ENCODE peak calls at places on chromosomes 12 and 14, in five cellular contexts. S is heart left ventricle, C is Panc1, N is ovary, B is suprapubic skin. K is an unnamed sample.

GRCh38 chr12:42024495-42024830 is 120.2 kb downstream of the GXYLT1 start:
- DNase-seq in S (no peak), C (no peak), N (no peak), B (no peak), K (no peak)

GRCh38 chr14:35403397-35404245 is 928 bp downstream of the NFKBIA start:
- DNase-seq in S (peak; percentile 98), C (no peak), N (peak; percentile 99), B (peak; percentile 97), K (peak; percentile 98)

GRCh38 chr14:92637228-92637627 is 111.2 kb downstream of the LGMN start:
- DNase-seq in S (no peak), C (no peak), N (no peak), B (no peak), K (no peak)

GRCh38 chr14:95835331-95835730 is 41.3 kb upstream of the TUNAR start:
- DNase-seq in S (no peak), C (no peak), N (no peak), B (no peak), K (no peak)

GRCh38 chr12:34396006-34396860 is 373.9 kb downstream of the ALG10 start:
- DNase-seq in S (no peak), C (no peak), N (peak; percentile 3), B (peak; percentile 64), K (peak; percentile 2)

GRCh38 chr12:101044512-101045074 is 165.4 kb downstream of the SLC5A8 start:
- DNase-seq in S (no peak), C (no peak), N (no peak), B (no peak), K (no peak)

GRCh38 chr12:4366090-4366489 is 13.4 kb downstream of the FGF23 start:
- DNase-seq in S (no peak), C (no peak), N (no peak), B (no peak), K (no peak)

GRCh38 chr14:92624764-92625163 is 111.2 kb downstream of the RIN3 start:
- DNase-seq in S (no peak), C (no peak), N (no peak), B (no peak), K (no peak)

GRCh38 chr12:16112626-16113560 is 164.6 kb downstream of the SLC15A5 start:
- DNase-seq in S (no peak), C (no peak), N (no peak), B (no peak), K (no peak)

GRCh38 chr12:3291939-3292338 is 199.1 kb upstream of the PRMT8 start:
- DNase-seq in S (no peak), C (no peak), N (no peak), B (no peak), K (no peak)

DNA sequence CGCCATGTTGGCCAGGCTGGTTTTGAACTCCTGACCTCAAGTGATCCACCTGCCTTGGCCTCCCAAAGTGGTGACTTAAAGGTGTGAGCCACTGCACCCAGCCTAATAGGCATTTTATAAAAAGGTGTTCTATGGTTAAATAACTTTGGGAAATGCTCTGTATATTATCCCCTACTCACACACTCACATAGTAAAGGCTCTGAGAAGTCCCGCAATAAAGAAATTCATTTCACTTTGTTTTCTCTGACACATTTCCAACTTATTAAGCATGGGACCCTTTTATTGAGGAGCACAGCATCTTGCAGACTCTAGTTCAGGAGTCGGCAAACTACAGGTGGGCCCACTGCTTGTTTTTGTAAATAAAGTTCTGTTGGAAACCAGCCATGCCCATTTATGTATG is 63.9 kb downstream of the RNFT2 start:
- DNase-seq in S (no peak), C (no peak), N (no peak), B (no peak), K (no peak)
- H3K4me3 ChIP-seq in S (no peak overlapping the region), C (no peak overlapping the region), N (no peak overlapping the region), B (no peak overlapping the region), K (no peak overlapping the region)

GRCh38 chr14:21539154-21539940 is 13.2 kb upstream of the SALL2 start:
- DNase-seq in S (no peak), C (no peak), N (no peak), B (no peak), K (no peak)
- H3K4me1 ChIP-seq in S (peaks cover 11% of the 10 kb centered on the region), C (peaks cover 3% of the 10 kb centered on the region), N (peaks cover 2% of the 10 kb centered on the region), B (peaks cover 11% of the 10 kb centered on the region), K (no peaks in the 10 kb centered on the region)

DNA sequence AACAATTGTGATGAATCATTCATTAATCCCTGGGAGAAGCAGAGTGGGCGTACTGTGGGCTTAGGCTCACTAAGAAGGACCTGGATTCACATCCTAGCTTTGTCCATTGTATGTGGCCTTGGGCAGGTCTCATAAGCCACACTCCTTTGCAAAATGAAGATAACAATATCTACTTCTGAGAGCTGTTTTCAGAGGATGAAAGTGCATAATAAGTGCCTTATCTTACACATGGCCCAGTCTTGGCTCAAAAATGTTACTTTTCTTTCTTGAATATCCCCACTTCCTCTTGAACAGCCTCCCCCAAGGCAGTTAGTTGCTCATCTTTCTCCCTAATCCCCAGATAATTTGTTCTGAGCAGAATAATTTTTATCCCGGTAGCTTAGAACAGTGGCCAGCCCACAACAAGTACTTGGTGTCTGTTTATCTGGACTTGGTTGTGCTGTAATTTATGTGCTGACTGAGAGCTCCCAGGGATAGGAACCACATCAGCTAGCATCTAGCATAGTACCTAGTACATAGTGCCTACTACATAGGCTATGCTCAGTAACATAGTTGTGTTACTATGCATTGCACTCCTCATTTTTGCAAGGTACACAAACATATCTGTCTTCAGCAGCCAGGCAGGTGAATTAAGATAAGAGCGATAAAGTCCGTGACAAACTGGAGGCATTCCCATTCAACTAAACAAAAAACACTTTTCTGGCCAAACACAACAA is 61.7 kb upstream of the NUDT4 start:
- DNase-seq in S (no peak), C (no peak), N (no peak), B (no peak), K (no peak)
- H3K4me3 ChIP-seq in S (no peak overlapping the region), C (no peak overlapping the region), N (no peak overlapping the region), B (no peak overlapping the region), K (no peak overlapping the region)

DNA sequence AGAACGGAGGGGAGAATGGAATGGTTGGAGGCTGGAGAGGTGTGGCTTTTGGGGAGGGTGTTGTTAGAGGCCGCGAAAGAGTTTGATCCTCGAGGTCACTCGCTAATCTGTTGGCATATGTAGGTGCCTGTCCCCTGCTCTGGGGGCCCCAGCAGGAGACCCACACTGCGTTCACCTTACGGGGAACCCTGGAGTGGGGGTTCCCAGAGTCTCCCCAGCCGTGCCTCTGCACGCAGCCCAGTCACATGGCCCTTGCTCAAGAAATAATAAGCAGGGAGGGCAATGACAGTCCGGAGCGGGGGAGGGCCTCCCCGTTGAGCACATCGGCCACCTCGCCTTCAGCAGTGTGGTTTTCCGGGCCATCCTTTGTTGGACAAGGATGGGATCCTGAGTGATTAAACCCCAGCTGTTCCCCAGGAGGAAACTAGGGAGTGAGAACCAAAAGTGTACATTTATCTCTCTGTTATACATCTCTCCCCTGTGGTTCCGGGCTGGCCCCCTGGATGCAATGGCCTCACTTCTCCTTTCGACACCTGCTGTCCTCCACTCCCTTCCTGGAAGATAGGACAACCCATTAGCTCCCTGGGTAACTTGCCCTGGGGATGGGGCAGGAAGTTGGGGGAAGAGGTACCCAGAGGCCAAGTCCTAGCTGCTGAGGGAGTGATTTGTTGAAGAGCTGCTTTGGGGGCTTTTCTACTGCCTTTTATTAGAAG is 1.3 kb downstream of the PLEKHG3 start:
- DNase-seq in S (no peak), C (no peak), N (peak; percentile 55), B (peak; percentile 77), K (no peak)
- H3K4me1 ChIP-seq in S (peaks cover 69% of the 10 kb centered on the region), C (peaks cover 45% of the 10 kb centered on the region), N (peaks cover 35% of the 10 kb centered on the region), B (peaks cover 77% of the 10 kb centered on the region), K (peaks cover 11% of the 10 kb centered on the region)

DNA sequence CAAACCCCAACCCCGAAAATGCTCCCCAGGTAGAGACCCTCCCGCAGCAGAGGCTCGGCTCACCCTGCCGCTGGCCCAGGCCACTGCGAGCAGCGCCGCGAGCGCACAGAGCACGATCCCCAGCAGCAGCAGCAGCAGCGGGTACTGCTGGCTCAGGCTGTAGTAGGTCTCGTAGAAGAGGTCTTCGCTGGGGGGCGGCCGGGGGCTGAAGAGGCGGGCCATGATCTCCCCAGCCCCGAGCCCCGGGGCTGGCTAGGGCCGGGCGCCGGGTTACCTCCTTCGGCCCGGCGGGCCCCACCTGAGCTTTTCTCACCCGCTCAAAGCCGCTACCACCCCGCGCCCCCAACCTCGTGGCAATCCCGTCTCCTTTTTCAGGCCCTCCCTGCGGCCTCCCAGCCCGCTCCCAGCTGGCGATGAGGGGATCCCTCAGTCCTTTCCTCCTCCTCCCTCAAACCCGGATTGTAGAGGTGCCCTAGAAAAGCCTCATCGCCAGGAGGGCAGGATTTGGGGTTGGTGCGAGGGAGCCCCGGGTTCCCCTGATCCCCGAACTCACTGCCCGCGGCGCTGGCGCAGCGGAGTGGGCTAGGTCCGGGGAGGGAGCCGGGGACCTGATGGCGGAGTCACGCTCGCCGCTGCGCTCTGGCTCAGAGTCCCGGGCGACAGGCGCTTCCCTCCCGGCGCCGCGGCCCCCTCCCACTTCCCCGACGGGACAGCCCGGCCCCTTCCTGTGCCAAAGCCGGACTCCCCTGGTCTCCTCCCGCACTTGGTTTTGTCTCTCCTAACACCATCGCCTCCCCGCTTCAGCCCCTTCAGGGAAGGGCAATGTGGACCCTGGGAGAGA is at the start of gene ADCY4:
- DNase-seq in S (peak; percentile 79), C (no peak), N (no peak), B (no peak), K (no peak)
- H3K4me3 ChIP-seq in S (peak within 1 kb of the TSS; percentile 73), C (peak within 1 kb of the TSS; percentile 41), N (peak within 1 kb of the TSS; percentile 17), B (peak within 1 kb of the TSS; percentile 46), K (peak within 1 kb of the TSS; percentile 49)

GRCh38 chr12:48817957-48818830 is at the start of gene CACNB3:
- DNase-seq in S (peak; percentile 76), C (no peak), N (peak; percentile 85), B (peak; percentile 92), K (peak; percentile 30)
- H3K4me1 ChIP-seq in S (peaks cover 33% of the 10 kb centered on the region), C (peaks cover 27% of the 10 kb centered on the region), N (peaks cover 12% of the 10 kb centered on the region), B (peaks cover 49% of the 10 kb centered on the region), K (peaks cover 33% of the 10 kb centered on the region)

GRCh38 chr12:113519464-113520191 is 48.0 kb upstream of the LHX5 start:
- DNase-seq in S (no peak), C (no peak), N (no peak), B (no peak), K (no peak)
- H3K4me3 ChIP-seq in S (no peak overlapping the region), C (no peak overlapping the region), N (no peak overlapping the region), B (no peak overlapping the region), K (no peak overlapping the region)

DNA sequence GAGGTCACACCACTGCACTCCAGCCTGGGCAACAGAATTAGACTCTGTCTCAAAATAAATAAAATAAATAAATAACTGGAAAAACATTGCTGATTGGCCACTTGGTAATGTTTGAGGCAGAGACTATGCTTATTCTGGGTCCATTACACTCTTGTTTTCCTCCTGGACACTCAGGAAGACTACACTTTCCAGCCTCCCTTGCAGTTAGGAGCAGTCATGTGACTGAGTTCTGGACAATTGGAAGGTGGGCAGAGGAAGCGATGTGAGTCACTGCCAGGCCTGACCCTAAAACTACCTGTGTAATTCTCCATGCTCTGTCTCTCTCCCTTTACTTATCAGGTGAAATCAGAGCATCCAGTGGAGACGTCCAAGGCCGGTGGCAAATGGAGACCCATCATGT is 74.4 kb downstream of the VCPKMT start:
- DNase-seq in S (no peak), C (no peak), N (no peak), B (no peak), K (no peak)
- H3K4me1 ChIP-seq in S (peaks cover 53% of the 10 kb centered on the region), C (peaks cover 20% of the 10 kb centered on the region), N (no peaks in the 10 kb centered on the region), B (peaks cover 85% of the 10 kb centered on the region), K (peaks cover 28% of the 10 kb centered on the region)